ENCODE peak calls at places on chromosomes 16 and 17, in eight cellular contexts. C is midbrain; D is LoVo; P is CD8-positive, alpha-beta memory T cell; T is DMS153; F is SW 1271; H is cardiac fibroblast; M is left lung. I is an unnamed sample.

GRCh38 chr16:56989988-56990387 is 631 bp downstream of the NLRC5 start:
- DNase-seq in H (no peak), P (no peak), F (no peak), C (no peak), T (no peak), M (no peak), D (no peak), I (no peak)

GRCh38 chr16:75424096-75424762 is 9.1 kb downstream of the CFDP1 start:
- DNase-seq in T (no peak), P (no peak), H (no peak), M (no peak), D (no peak), C (no peak), F (no peak), I (peak)

GRCh38 chr16:4591706-4592470 is 22.8 kb downstream of the UBALD1 start:
- DNase-seq in T (no peak), F (no peak), C (no peak), H (no peak), P (no peak), M (no peak), D (no peak), I (no peak)

GRCh38 chr17:1559743-1560581 is 2.6 kb downstream of the PITPNA start:
- DNase-seq in F (no peak), P (no peak), H (no peak), T (no peak), M (peak), C (no peak), D (no peak), I (no peak)

GRCh38 chr17:32100971-32101631 is 41.2 kb upstream of the RHOT1 start:
- DNase-seq in T (peak), M (no peak), F (no peak), H (no peak), D (no peak), P (no peak), C (no peak), I (no peak)

GRCh38 chr17:39225974-39226683 is 384 bp upstream of the STAC2 start:
- DNase-seq in T (no peak), C (peak), H (peak), P (peak), F (no peak), M (no peak), D (no peak), I (no peak)

GRCh38 chr16:89005201-89006035 is 28.4 kb upstream of the CBFA2T3 start:
- DNase-seq in C (no peak), T (no peak), F (no peak), D (no peak), M (peak), P (no peak), H (no peak), I (no peak)

GRCh38 chr16:70375636-70376611 is 29.2 kb downstream of the DDX19A start:
- DNase-seq in C (no peak), P (no peak), F (no peak), H (no peak), M (peak), D (no peak), T (no peak), I (no peak)

GRCh38 chr17:17595755-17596154 is 4.2 kb upstream of the PEMT start:
- DNase-seq in D (no peak), F (no peak), C (no peak), T (no peak), H (no peak), P (no peak), M (no peak), I (no peak)

GRCh38 chr17:82127704-82128103 is 29.7 kb upstream of the FASN start:
- DNase-seq in D (no peak), H (no peak), M (no peak), T (no peak), P (peak), F (no peak), C (no peak), I (no peak)

GRCh38 chr16:9124444-9124843 is 33.0 kb downstream of the HAPSTR1 start:
- DNase-seq in T (no peak), D (no peak), M (no peak), F (no peak), H (no peak), C (no peak), P (no peak), I (no peak)

GRCh38 chr16:87549627-87550509 is 52.4 kb upstream of the JPH3 start:
- DNase-seq in H (no peak), T (no peak), F (no peak), C (no peak), P (no peak), D (no peak), M (no peak), I (no peak)

GRCh38 chr16:83470406-83470805 is 337.4 kb upstream of the HSBP1 start:
- DNase-seq in M (no peak), H (peak), C (no peak), D (no peak), P (no peak), T (no peak), F (no peak), I (peak)

GRCh38 chr16:50326835-50327465 is 41.8 kb downstream of the BRD7 start:
- DNase-seq in D (no peak), H (peak), C (peak), M (no peak), T (no peak), P (peak), F (no peak), I (peak)

GRCh38 chr17:27430882-27431491 is 25.3 kb upstream of the KSR1 start:
- DNase-seq in P (no peak), C (no peak), F (peak), H (peak), T (no peak), M (no peak), D (peak), I (no peak)

GRCh38 chr16:74817851-74818250 is 43.2 kb upstream of the FA2H start:
- DNase-seq in M (no peak), C (no peak), F (no peak), T (no peak), P (no peak), H (no peak), D (no peak), I (no peak)

GRCh38 chr16:84176192-84177053 is 10.4 kb downstream of the TAF1C start:
- DNase-seq in F (no peak), H (no peak), T (no peak), M (no peak), D (no peak), C (no peak), P (no peak), I (no peak)

GRCh38 chr17:15929941-15930340 is 15.0 kb upstream of the ADORA2B start:
- DNase-seq in C (no peak), P (no peak), H (no peak), F (no peak), D (no peak), T (no peak), M (no peak), I (no peak)

GRCh38 chr17:41967141-41967920 is 736 bp downstream of the CNP start:
- DNase-seq in H (peak), T (no peak), P (no peak), F (no peak), M (peak), D (no peak), C (peak), I (no peak)

GRCh38 chr16:11151156-11151904 is 104.7 kb downstream of the SOCS1 start:
- DNase-seq in F (no peak), C (no peak), P (no peak), T (no peak), H (no peak), D (no peak), M (peak), I (no peak)

GRCh38 chr16:14179116-14179515 is 108.0 kb downstream of the MRTFB start:
- DNase-seq in F (no peak), M (no peak), P (no peak), T (no peak), C (no peak), D (no peak), H (no peak), I (no peak)

GRCh38 chr16:3007957-3008748 is 4.6 kb upstream of the CLDN9 start:
- DNase-seq in P (peak), F (no peak), M (no peak), H (no peak), T (no peak), C (no peak), D (no peak), I (no peak)

GRCh38 chr16:81778861-81779539 is at the start of gene PLCG2:
- DNase-seq in M (peak), H (peak), C (no peak), T (peak), P (peak), F (no peak), D (peak), I (peak)

I was measured in kidney glomerular epithelial cell.